ENCODE peak calls at places on chromosomes 13 and 19, in ten cellular contexts. W is fibroblast of mammary gland, Q is Karpas-422, E is neuronal stem cell, I is cardiac fibroblast, J is hepatocyte, R is H7, S is gastrocnemius medialis, O is AG10803, Z is neural progenitor cell. U is an unnamed sample.

GRCh38 chr19:6076675-6077463 is 33.4 kb downstream of the RFX2 start:
- DNase-seq in W (peak; percentile 93), Q (no peak), E (no peak), I (peak; percentile 94), J (no peak), R (no peak), S (no peak), O (peak; percentile 99), Z (no peak), U (peak; percentile 94)

GRCh38 chr19:13234518-13234917 is 84.3 kb downstream of the IER2 start:
- DNase-seq in W (peak; percentile 27), Q (peak; percentile 84), E (no peak), I (peak; percentile 46), J (peak; percentile 62), R (peak; percentile 96), S (no peak), O (peak; percentile 24), Z (peak; percentile 76), U (no peak)

GRCh38 chr19:13099073-13099999 is 3.3 kb downstream of the LYL1 start:
- DNase-seq in W (peak; percentile 38), Q (no peak), E (no peak), I (peak; percentile 64), J (peak; percentile 63), R (peak; percentile 90), S (peak; percentile 53), O (peak; percentile 71), Z (peak; percentile 65), U (no peak)

GRCh38 chr19:38597075-38597474 is 20.7 kb downstream of the MAP4K1 start:
- DNase-seq in W (no peak), Q (no peak), E (no peak), I (no peak), J (no peak), R (peak; percentile 56), S (no peak), O (no peak), Z (no peak), U (no peak)

GRCh38 chr19:42176990-42177685 is 40.3 kb downstream of the DEDD2 start:
- DNase-seq in W (peak; percentile 66), Q (peak; percentile 94), E (peak; percentile 83), I (peak; percentile 74), J (peak; percentile 91), R (peak; percentile 93), S (no peak), O (peak; percentile 73), Z (peak; percentile 96), U (no peak)

GRCh38 chr19:28492201-28492600 is 720.8 kb downstream of the UQCRFS1 start:
- DNase-seq in W (no peak), Q (no peak), E (no peak), I (no peak), J (no peak), R (no peak), S (no peak), O (no peak), Z (no peak), U (no peak)

GRCh38 chr13:40672310-40673060 is 6.0 kb upstream of the FOXO1 start:
- DNase-seq in W (peak; percentile 87), Q (peak; percentile 85), E (no peak), I (peak; percentile 69), J (peak; percentile 53), R (peak; percentile 63), S (no peak), O (peak; percentile 26), Z (no peak), U (no peak)

GRCh38 chr13:68347220-68347619 is 1117.1 kb upstream of the PCDH9 start:
- DNase-seq in W (no peak), Q (no peak), E (no peak), I (no peak), J (no peak), R (no peak), S (no peak), O (no peak), Z (no peak), U (no peak)

GRCh38 chr19:16496613-16496983 is 404 bp downstream of the C19orf44 start:
- DNase-seq in W (peak; percentile 69), Q (no peak), E (no peak), I (peak; percentile 75), J (no peak), R (no peak), S (peak; percentile 38), O (peak; percentile 59), Z (no peak), U (no peak)

GRCh38 chr13:87810391-87810801 is 139.2 kb downstream of the SLITRK5 start:
- DNase-seq in W (peak; percentile 3), Q (no peak), E (no peak), I (no peak), J (peak; percentile 10), R (peak; percentile 30), S (no peak), O (no peak), Z (peak; percentile 65), U (no peak)

GRCh38 chr19:13640611-13641010 is 123.7 kb upstream of the MRI1 start:
- DNase-seq in W (no peak), Q (no peak), E (no peak), I (no peak), J (no peak), R (no peak), S (no peak), O (no peak), Z (no peak), U (no peak)

GRCh38 chr19:3365447-3366103 is 808 bp upstream of the NFIC start:
- DNase-seq in W (peak; percentile 71), Q (no peak), E (no peak), I (peak; percentile 69), J (no peak), R (peak; percentile 71), S (no peak), O (peak; percentile 64), Z (no peak), U (no peak)

GRCh38 chr13:28411859-28412353 is 83.0 kb downstream of the FLT1 start:
- DNase-seq in W (no peak), Q (no peak), E (no peak), I (no peak), J (peak; percentile 7), R (no peak), S (no peak), O (no peak), Z (no peak), U (no peak)

GRCh38 chr13:86567119-86567518 is 767.9 kb upstream of the SLITRK6 start:
- DNase-seq in W (no peak), Q (no peak), E (no peak), I (no peak), J (peak; percentile 8), R (peak; percentile 2), S (no peak), O (no peak), Z (peak; percentile 36), U (no peak)

GRCh38 chr13:51629711-51630575 is 45.7 kb downstream of the WDFY2 start:
- DNase-seq in W (no peak), Q (no peak), E (no peak), I (peak; percentile 65), J (no peak), R (no peak), S (no peak), O (peak; percentile 43), Z (no peak), U (no peak)

GRCh38 chr13:100392709-100393630 is 195.6 kb downstream of the GGACT start:
- DNase-seq in W (peak; percentile 100), Q (no peak), E (peak; percentile 14), I (peak; percentile 99), J (peak; percentile 89), R (peak; percentile 39), S (peak; percentile 58), O (peak; percentile 99), Z (no peak), U (peak; percentile 99)

GRCh38 chr13:48491423-48492122 is 41.3 kb downstream of the RCBTB2 start:
- DNase-seq in W (peak; percentile 7), Q (peak; percentile 57), E (no peak), I (peak; percentile 21), J (no peak), R (no peak), S (no peak), O (peak; percentile 38), Z (no peak), U (no peak)
- H3K4me3 ChIP-seq in W (no peak overlapping the region), Q (peak overlapping the region; percentile 64), E (no peak overlapping the region), I (no peak overlapping the region), J (no peak overlapping the region), R (no peak overlapping the region), S (peak overlapping the region; percentile 40), O (no peak overlapping the region), Z (no peak overlapping the region), U (peak overlapping the region; percentile 18)

GRCh38 chr19:52069653-52070052 is 21.0 kb upstream of the ZNF432 start:
- DNase-seq in W (no peak), Q (no peak), E (no peak), I (no peak), J (no peak), R (no peak), S (no peak), O (no peak), Z (no peak), U (no peak)

GRCh38 chr19:52066258-52066866 is 17.7 kb upstream of the ZNF432 start:
- DNase-seq in W (no peak), Q (no peak), E (no peak), I (no peak), J (no peak), R (no peak), S (no peak), O (no peak), Z (no peak), U (no peak)

GRCh38 chr19:52065399-52065798 is 16.8 kb upstream of the ZNF432 start:
- DNase-seq in W (no peak), Q (no peak), E (no peak), I (no peak), J (no peak), R (no peak), S (no peak), O (no peak), Z (no peak), U (no peak)

DNA sequence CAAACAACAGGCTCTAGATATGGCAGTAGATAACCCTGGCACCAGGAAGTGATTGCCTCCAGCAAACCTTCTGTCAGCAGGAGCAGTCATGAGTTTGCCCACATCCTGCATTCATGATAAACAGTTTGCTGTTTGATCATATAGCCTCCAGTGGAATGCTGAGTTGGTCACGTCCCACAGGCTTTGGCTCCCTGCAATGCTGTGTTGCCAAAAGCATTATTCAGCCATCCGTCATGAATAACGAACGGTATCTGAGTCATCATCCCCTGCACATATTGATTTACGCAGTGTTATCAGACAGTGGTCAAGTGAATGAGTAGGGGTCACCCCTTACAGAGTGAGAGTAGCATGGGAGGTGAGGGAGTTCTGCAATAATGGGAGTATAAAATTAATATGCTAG is 21.9 kb upstream of the ZNF432 start:
- DNase-seq in W (peak; percentile 70), Q (no peak), E (no peak), I (peak; percentile 91), J (no peak), R (no peak), S (no peak), O (no peak), Z (no peak), U (no peak)
- H3K4me3 ChIP-seq in W (no peak overlapping the region), Q (no peak overlapping the region), E (no peak overlapping the region), I (no peak overlapping the region), J (no peak overlapping the region), R (no peak overlapping the region), S (no peak overlapping the region), O (no peak overlapping the region), Z (no peak overlapping the region), U (no peak overlapping the region)

GRCh38 chr19:48396871-48397176 is 3.4 kb downstream of the GRIN2D start:
- DNase-seq in W (no peak), Q (no peak), E (no peak), I (no peak), J (no peak), R (no peak), S (no peak), O (no peak), Z (no peak), U (no peak)
- H3K4me3 ChIP-seq in W (no peak overlapping the region), Q (no peak overlapping the region), E (no peak overlapping the region), I (no peak overlapping the region), J (no peak overlapping the region), R (no peak overlapping the region), S (no peak overlapping the region), O (peak overlapping the region; percentile 68), Z (no peak overlapping the region), U (no peak overlapping the region)

GRCh38 chr19:49814010-49814409 is 918 bp upstream of the FUZ start:
- DNase-seq in W (no peak), Q (peak; percentile 52), E (no peak), I (peak; percentile 36), J (no peak), R (no peak), S (no peak), O (no peak), Z (no peak), U (no peak)
- H3K4me3 ChIP-seq in W (peak overlapping the region; percentile 76), Q (peak overlapping the region; percentile 65), E (no peak overlapping the region), I (no peak overlapping the region), J (no peak overlapping the region), R (no peak overlapping the region), S (peak overlapping the region; percentile 78), O (peak overlapping the region; percentile 71), Z (peak overlapping the region; percentile 20), U (peak overlapping the region; percentile 90)